ENCODE peak calls at places on chromosomes 11 and 22, in six cellular contexts. One of them, this sample, is unnamed.

GRCh38 chr22:20436309-20437252 is 1.0 kb downstream of the SCARF2 start:
- DNase-seq in choroid plexus epithelial cell: peak
- DNase-seq in esophagus muscularis mucosa: no peak
- DNase-seq in cardiac muscle cell: peak
- DNase-seq in astrocyte of the cerebellum: no peak
- DNase-seq in HCT116: no peak
- DNase-seq in this sample: peak

GRCh38 chr11:128552783-128553661 is 34.3 kb downstream of the ETS1 start:
- DNase-seq in astrocyte of the cerebellum: no peak
- DNase-seq in choroid plexus epithelial cell: no peak
- DNase-seq in HCT116: no peak
- DNase-seq in cardiac muscle cell: no peak
- DNase-seq in esophagus muscularis mucosa: peak
- DNase-seq in this sample: no peak

GRCh38 chr11:67269401-67270255 is 3.4 kb downstream of the GRK2 start:
- DNase-seq in cardiac muscle cell: no peak
- DNase-seq in esophagus muscularis mucosa: no peak
- DNase-seq in astrocyte of the cerebellum: no peak
- DNase-seq in choroid plexus epithelial cell: no peak
- DNase-seq in HCT116: no peak
- DNase-seq in this sample: no peak

GRCh38 chr22:44496305-44496704 is 1.7 kb downstream of the RTL6 start:
- DNase-seq in esophagus muscularis mucosa: peak
- DNase-seq in choroid plexus epithelial cell: no peak
- DNase-seq in HCT116: no peak
- DNase-seq in astrocyte of the cerebellum: no peak
- DNase-seq in cardiac muscle cell: no peak
- DNase-seq in this sample: no peak

GRCh38 chr11:73321342-73322110 is 13.4 kb downstream of the ARHGEF17 start:
- DNase-seq in choroid plexus epithelial cell: peak
- DNase-seq in cardiac muscle cell: peak
- DNase-seq in esophagus muscularis mucosa: no peak
- DNase-seq in astrocyte of the cerebellum: no peak
- DNase-seq in HCT116: no peak
- DNase-seq in this sample: peak

GRCh38 chr22:28015676-28016601 is 96.9 kb upstream of the PITPNB start:
- DNase-seq in HCT116: no peak
- DNase-seq in cardiac muscle cell: peak
- DNase-seq in choroid plexus epithelial cell: no peak
- DNase-seq in astrocyte of the cerebellum: no peak
- DNase-seq in esophagus muscularis mucosa: no peak
- DNase-seq in this sample: peak

GRCh38 chr22:44884968-44885805 is 124.6 kb downstream of the PHF21B start:
- DNase-seq in HCT116: no peak
- DNase-seq in choroid plexus epithelial cell: no peak
- DNase-seq in astrocyte of the cerebellum: no peak
- DNase-seq in cardiac muscle cell: no peak
- DNase-seq in esophagus muscularis mucosa: no peak
- DNase-seq in this sample: no peak

GRCh38 chr11:69041516-69041915 is 7.2 kb upstream of the TPCN2 start:
- DNase-seq in astrocyte of the cerebellum: no peak
- DNase-seq in choroid plexus epithelial cell: peak
- DNase-seq in cardiac muscle cell: peak
- DNase-seq in HCT116: no peak
- DNase-seq in esophagus muscularis mucosa: no peak
- DNase-seq in this sample: no peak

GRCh38 chr11:64373598-64373974 is 14.6 kb downstream of the RPS6KA4 start:
- DNase-seq in HCT116: no peak
- DNase-seq in esophagus muscularis mucosa: no peak
- DNase-seq in cardiac muscle cell: no peak
- DNase-seq in astrocyte of the cerebellum: no peak
- DNase-seq in choroid plexus epithelial cell: no peak
- DNase-seq in this sample: no peak

GRCh38 chr11:14117632-14118031 is 155.1 kb downstream of the SPON1 start:
- DNase-seq in HCT116: no peak
- DNase-seq in cardiac muscle cell: no peak
- DNase-seq in astrocyte of the cerebellum: no peak
- DNase-seq in esophagus muscularis mucosa: no peak
- DNase-seq in choroid plexus epithelial cell: no peak
- DNase-seq in this sample: no peak

GRCh38 chr11:132058211-132058772 is 687.9 kb downstream of the NTM start:
- DNase-seq in astrocyte of the cerebellum: no peak
- DNase-seq in HCT116: no peak
- DNase-seq in choroid plexus epithelial cell: peak
- DNase-seq in cardiac muscle cell: no peak
- DNase-seq in esophagus muscularis mucosa: no peak
- DNase-seq in this sample: no peak

GRCh38 chr11:25941353-25941752 is 390.6 kb upstream of the ANO3 start:
- DNase-seq in esophagus muscularis mucosa: no peak
- DNase-seq in cardiac muscle cell: no peak
- DNase-seq in choroid plexus epithelial cell: no peak
- DNase-seq in HCT116: no peak
- DNase-seq in astrocyte of the cerebellum: no peak
- DNase-seq in this sample: no peak

GRCh38 chr11:133988686-133989410 is 32.1 kb upstream of the IGSF9B start:
- DNase-seq in HCT116: no peak
- DNase-seq in cardiac muscle cell: no peak
- DNase-seq in choroid plexus epithelial cell: no peak
- DNase-seq in esophagus muscularis mucosa: no peak
- DNase-seq in astrocyte of the cerebellum: no peak
- DNase-seq in this sample: no peak

GRCh38 chr22:23553922-23554870 is 25.9 kb downstream of the IGLL1 start:
- DNase-seq in esophagus muscularis mucosa: no peak
- DNase-seq in astrocyte of the cerebellum: no peak
- DNase-seq in choroid plexus epithelial cell: no peak
- DNase-seq in HCT116: no peak
- DNase-seq in cardiac muscle cell: no peak
- DNase-seq in this sample: no peak

GRCh38 chr11:44565008-44565745 is at the start of gene CD82:
- DNase-seq in esophagus muscularis mucosa: peak
- DNase-seq in choroid plexus epithelial cell: peak
- DNase-seq in cardiac muscle cell: peak
- DNase-seq in HCT116: peak
- DNase-seq in astrocyte of the cerebellum: peak
- DNase-seq in this sample: peak
- TF ChIP-seq CTCF in esophagus muscularis mucosa: peak
- TF ChIP-seq CTCF in choroid plexus epithelial cell: no peak
- TF ChIP-seq CTCF in cardiac muscle cell: peak
- TF ChIP-seq CTCF in HCT116: no peak
- TF ChIP-seq CTCF in astrocyte of the cerebellum: peak
- TF ChIP-seq CTCF in this sample: peak

GRCh38 chr11:48096588-48097525 is 116.5 kb downstream of the PTPRJ start:
- DNase-seq in astrocyte of the cerebellum: no peak
- DNase-seq in esophagus muscularis mucosa: peak
- DNase-seq in cardiac muscle cell: no peak
- DNase-seq in HCT116: peak
- DNase-seq in choroid plexus epithelial cell: peak
- DNase-seq in this sample: no peak
- TF ChIP-seq CTCF in astrocyte of the cerebellum: peak
- TF ChIP-seq CTCF in esophagus muscularis mucosa: no peak
- TF ChIP-seq CTCF in cardiac muscle cell: no peak
- TF ChIP-seq CTCF in HCT116: no peak
- TF ChIP-seq CTCF in choroid plexus epithelial cell: peak
- TF ChIP-seq CTCF in this sample: no peak

GRCh38 chr11:92969293-92969633 is 188 bp upstream of the MTNR1B start:
- DNase-seq in HCT116: no peak
- DNase-seq in esophagus muscularis mucosa: no peak
- DNase-seq in choroid plexus epithelial cell: no peak
- DNase-seq in cardiac muscle cell: no peak
- DNase-seq in astrocyte of the cerebellum: no peak
- DNase-seq in this sample: no peak
- TF ChIP-seq CTCF in HCT116: no peak
- TF ChIP-seq CTCF in esophagus muscularis mucosa: no peak
- TF ChIP-seq CTCF in choroid plexus epithelial cell: no peak
- TF ChIP-seq CTCF in cardiac muscle cell: no peak
- TF ChIP-seq CTCF in astrocyte of the cerebellum: no peak
- TF ChIP-seq CTCF in this sample: no peak

DNA sequence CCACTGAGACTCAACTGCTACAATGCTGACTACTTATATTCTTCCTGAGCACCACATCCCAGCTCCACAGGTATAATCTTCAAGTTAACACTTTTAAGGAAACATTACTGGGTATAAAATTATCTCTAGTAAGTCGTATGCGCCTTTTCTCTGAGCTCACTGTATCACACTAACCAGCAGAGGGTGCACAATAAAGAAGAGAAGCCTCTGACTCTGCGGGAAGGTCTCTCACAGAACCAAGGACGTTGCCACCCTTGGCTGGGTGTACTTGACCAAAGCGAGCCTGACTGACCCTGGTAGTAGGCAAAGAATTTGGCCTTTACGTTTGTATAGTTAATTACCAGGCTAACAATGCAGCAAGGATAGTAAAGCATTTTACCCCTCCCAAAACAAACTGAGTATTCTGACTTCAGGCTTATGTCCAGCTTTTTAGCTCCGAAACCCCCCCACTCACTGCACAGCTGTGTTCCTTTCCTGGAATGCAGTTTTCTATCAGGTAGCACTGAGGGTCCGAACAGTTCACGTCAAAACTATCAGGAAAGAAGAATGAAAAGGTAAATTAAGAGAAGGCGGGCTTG is at the start of gene BTBD18:
- DNase-seq in astrocyte of the cerebellum: peak
- DNase-seq in HCT116: no peak
- DNase-seq in esophagus muscularis mucosa: no peak
- DNase-seq in cardiac muscle cell: peak
- DNase-seq in choroid plexus epithelial cell: peak
- DNase-seq in this sample: no peak
- TF ChIP-seq CTCF in astrocyte of the cerebellum: peak
- TF ChIP-seq CTCF in HCT116: peak
- TF ChIP-seq CTCF in esophagus muscularis mucosa: peak
- TF ChIP-seq CTCF in cardiac muscle cell: peak
- TF ChIP-seq CTCF in choroid plexus epithelial cell: peak
- TF ChIP-seq CTCF in this sample: no peak

DNA sequence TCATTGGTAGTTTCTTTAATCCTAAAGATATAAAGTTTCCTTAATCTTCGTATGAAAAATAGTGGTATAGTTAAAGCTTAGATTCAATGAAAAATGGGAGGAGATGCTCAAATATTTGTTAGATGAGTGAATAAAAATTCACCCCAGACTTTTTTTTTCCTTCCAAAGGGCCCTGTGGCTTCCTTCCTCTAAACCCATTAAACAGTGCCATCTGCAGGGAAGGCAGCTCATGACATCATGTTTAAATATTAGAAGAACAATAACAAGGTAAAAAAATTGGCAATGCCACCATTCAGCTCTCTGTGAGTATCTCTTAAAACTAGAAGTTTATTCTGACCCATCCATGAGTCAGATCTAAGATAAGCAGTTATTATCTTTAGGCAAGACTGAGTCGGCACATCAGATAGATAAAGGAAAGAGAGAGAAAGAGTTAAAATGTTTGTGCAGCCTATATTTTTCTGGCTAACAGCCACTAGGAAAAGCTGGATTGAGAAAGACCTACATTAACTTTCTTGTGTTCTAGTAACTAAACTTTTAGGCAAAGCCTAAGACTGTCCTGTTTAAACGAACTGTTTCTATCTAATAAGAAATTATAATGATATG is 19.1 kb upstream of the OOSP1 start:
- DNase-seq in esophagus muscularis mucosa: no peak
- DNase-seq in cardiac muscle cell: peak
- DNase-seq in HCT116: peak
- DNase-seq in astrocyte of the cerebellum: peak
- DNase-seq in choroid plexus epithelial cell: peak
- DNase-seq in this sample: no peak
- TF ChIP-seq CTCF in esophagus muscularis mucosa: no peak
- TF ChIP-seq CTCF in cardiac muscle cell: peak
- TF ChIP-seq CTCF in HCT116: peak
- TF ChIP-seq CTCF in astrocyte of the cerebellum: peak
- TF ChIP-seq CTCF in choroid plexus epithelial cell: peak
- TF ChIP-seq CTCF in this sample: no peak

DNA sequence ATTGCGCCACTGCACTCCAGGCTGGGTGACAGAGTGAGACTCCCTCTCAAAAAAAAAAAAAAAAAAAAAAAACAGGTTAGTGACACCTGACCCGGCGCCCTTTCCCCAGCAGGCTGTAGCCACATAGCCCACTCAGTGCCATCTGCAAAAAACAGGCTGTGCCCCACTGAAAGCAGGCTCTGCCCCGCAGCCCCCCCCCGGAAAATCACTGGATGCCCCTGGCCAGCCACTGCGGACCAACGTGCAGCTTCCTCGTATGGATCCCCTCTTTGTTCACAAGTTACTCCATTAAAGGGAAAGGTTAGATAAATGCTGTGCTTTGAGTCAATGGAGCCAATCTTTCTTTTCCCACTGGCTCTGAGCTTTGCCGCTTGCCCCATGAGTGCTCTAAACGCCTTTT is 660.3 kb downstream of the TBC1D22A start:
- DNase-seq in esophagus muscularis mucosa: no peak
- DNase-seq in cardiac muscle cell: no peak
- DNase-seq in choroid plexus epithelial cell: no peak
- DNase-seq in HCT116: no peak
- DNase-seq in astrocyte of the cerebellum: no peak
- DNase-seq in this sample: no peak
- TF ChIP-seq CTCF in esophagus muscularis mucosa: no peak
- TF ChIP-seq CTCF in cardiac muscle cell: no peak
- TF ChIP-seq CTCF in choroid plexus epithelial cell: no peak
- TF ChIP-seq CTCF in HCT116: no peak
- TF ChIP-seq CTCF in astrocyte of the cerebellum: no peak
- TF ChIP-seq CTCF in this sample: no peak

This sample was measured in mesothelial cell of epicardium.